ENCODE peak calls at places on chromosome 4, in nine cellular contexts. N is NT2/D1; E is left ventricle myocardium inferior; X is CD4-positive, alpha-beta memory T cell; H is tibial artery; C is fibroblast of lung; L is Caco-2; P is GM23248; S is SK-N-SH. A is an unnamed sample. For H3K4me1, the result is how much of the 10 kb centered on the place peaks cover.

GRCh38 chr4:108058685-108059440 is 69.2 kb downstream of the HADH start:
- DNase-seq in N (no peak), E (no peak), X (no peak), H (no peak), C (peak), L (peak), P (peak), S (no peak), A (no peak)

GRCh38 chr4:39976945-39977488 is 694 bp downstream of the PDS5A start:
- DNase-seq in N (no peak), E (no peak), X (peak), H (peak), C (peak), L (no peak), P (peak), S (no peak), A (peak)

GRCh38 chr4:146095091-146095690 is 80.3 kb upstream of the LSM6 start:
- DNase-seq in N (peak), E (no peak), X (no peak), H (peak), C (peak), L (no peak), P (peak), S (peak), A (no peak)

GRCh38 chr4:142901166-142901662 is 55.1 kb upstream of the INPP4B start:
- DNase-seq in N (no peak), E (no peak), X (no peak), H (no peak), C (peak), L (no peak), P (peak), S (no peak), A (no peak)

GRCh38 chr4:16752150-16752549 is 146.3 kb downstream of the LDB2 start:
- DNase-seq in N (no peak), E (no peak), X (no peak), H (no peak), C (peak), L (no peak), P (peak), S (no peak), A (no peak)

GRCh38 chr4:121977251-121978168 is 25.6 kb upstream of the TRPC3 start:
- DNase-seq in N (no peak), E (no peak), X (no peak), H (no peak), C (peak), L (peak), P (no peak), S (no peak), A (no peak)

GRCh38 chr4:41882622-41883347 is 52.4 kb upstream of the TMEM33 start:
- DNase-seq in N (no peak), E (no peak), X (no peak), H (no peak), C (peak), L (no peak), P (peak), S (peak), A (peak)

GRCh38 chr4:165152527-165152926 is 39.9 kb upstream of the TMEM192 start:
- DNase-seq in N (no peak), E (no peak), X (no peak), H (no peak), C (peak), L (no peak), P (peak), S (no peak), A (no peak)

GRCh38 chr4:102387552-102388150 is 42.4 kb upstream of the SLC39A8 start:
- DNase-seq in N (no peak), E (no peak), X (no peak), H (no peak), C (no peak), L (no peak), P (peak), S (no peak), A (no peak)

GRCh38 chr4:145842224-145842887 is 96.3 kb downstream of the ZNF827 start:
- DNase-seq in N (no peak), E (no peak), X (no peak), H (no peak), C (no peak), L (no peak), P (no peak), S (no peak), A (no peak)

GRCh38 chr4:32778938-32779337 is 2058.8 kb downstream of the PCDH7 start:
- DNase-seq in N (no peak), E (no peak), X (no peak), H (no peak), C (no peak), L (no peak), P (no peak), S (no peak), A (no peak)

GRCh38 chr4:126238010-126238409 is 923.3 kb downstream of the FAT4 start:
- DNase-seq in N (no peak), E (no peak), X (no peak), H (no peak), C (no peak), L (no peak), P (no peak), S (no peak), A (no peak)

GRCh38 chr4:45453258-45453841 is 670.5 kb downstream of the GABRG1 start:
- DNase-seq in N (peak), E (no peak), X (no peak), H (no peak), C (peak), L (no peak), P (peak), S (peak), A (no peak)

GRCh38 chr4:74590476-74590875 is 145.5 kb downstream of the AREG start:
- DNase-seq in N (no peak), E (no peak), X (no peak), H (no peak), C (no peak), L (no peak), P (peak), S (no peak), A (no peak)

GRCh38 chr4:176547005-176547404 is 227.2 kb downstream of the SPCS3 start:
- DNase-seq in N (no peak), E (no peak), X (no peak), H (no peak), C (peak), L (no peak), P (peak), S (no peak), A (no peak)

GRCh38 chr4:147768113-147768512 is 36.2 kb downstream of the ARHGAP10 start:
- DNase-seq in N (no peak), E (no peak), X (no peak), H (no peak), C (peak), L (peak), P (peak), S (no peak), A (no peak)

GRCh38 chr4:25860586-25861421 is 2.0 kb downstream of the SEL1L3 start:
- DNase-seq in N (no peak), E (no peak), X (no peak), H (no peak), C (peak), L (no peak), P (peak), S (no peak), A (no peak)

GRCh38 chr4:140096921-140097320 is 57.1 kb downstream of the MAML3 start:
- DNase-seq in N (no peak), E (no peak), X (no peak), H (no peak), C (peak), L (no peak), P (no peak), S (no peak), A (no peak)
- H3K4me3 ChIP-seq in N (no peak), E (peak), X (no peak), H (peak), C (no peak), L (no peak), P (no peak), S (no peak), A (peak)

GRCh38 chr4:101339332-101339731 is 8.0 kb downstream of the PPP3CA start:
- DNase-seq in N (no peak), E (no peak), X (no peak), H (no peak), C (no peak), L (no peak), P (no peak), S (no peak), A (no peak)
- H3K4me1 ChIP-seq in N (under half), E (under half), X (half or more), H (under half), C (under half), L (under half), P (under half), S (under half), A (under half)

DNA sequence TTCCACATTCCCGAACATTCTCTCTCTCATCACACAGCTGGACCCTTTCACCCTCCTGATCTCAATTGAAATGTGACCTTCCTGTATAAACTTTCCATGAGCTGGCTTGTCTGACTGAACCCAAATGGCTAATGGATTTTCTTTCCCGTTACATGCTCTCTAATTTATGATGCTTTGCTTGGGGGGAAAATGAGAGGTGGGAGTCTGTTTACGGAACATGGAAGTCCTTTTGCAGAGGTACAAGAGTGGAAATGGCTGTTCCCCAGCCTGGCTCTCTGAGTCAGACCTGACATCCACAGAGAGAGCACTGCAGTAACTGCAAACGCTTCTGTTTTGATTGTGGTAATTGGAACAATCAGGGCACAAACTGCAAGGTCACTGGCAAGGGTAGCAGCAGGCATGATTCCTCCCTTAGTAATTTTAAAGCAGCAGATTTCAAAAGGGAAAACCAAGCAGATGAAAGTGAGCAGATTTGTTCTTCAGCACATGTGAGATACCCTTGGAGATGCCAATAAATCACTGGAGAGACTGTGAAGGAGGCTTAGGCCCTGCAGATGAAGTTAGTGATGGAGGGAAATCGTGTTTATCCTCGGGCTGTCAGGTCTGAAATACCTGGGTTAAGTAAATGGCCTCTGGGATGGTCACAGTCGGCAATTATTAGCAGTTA is 83.9 kb downstream of the SNCA start:
- DNase-seq in N (no peak), E (no peak), X (no peak), H (no peak), C (peak), L (peak), P (peak), S (peak), A (no peak)
- H3K4me3 ChIP-seq in N (no peak), E (no peak), X (no peak), H (no peak), C (no peak), L (no peak), P (peak), S (peak), A (no peak)

GRCh38 chr4:168334053-168334452 is 15.5 kb upstream of the DDX60 start:
- DNase-seq in N (no peak), E (no peak), X (no peak), H (no peak), C (no peak), L (no peak), P (no peak), S (no peak), A (no peak)

GRCh38 chr4:168337550-168337940 is 19.0 kb upstream of the DDX60 start:
- DNase-seq in N (no peak), E (no peak), X (no peak), H (no peak), C (no peak), L (no peak), P (no peak), S (no peak), A (no peak)

GRCh38 chr4:168335621-168336020 is 17.1 kb upstream of the DDX60 start:
- DNase-seq in N (no peak), E (no peak), X (no peak), H (no peak), C (peak), L (no peak), P (no peak), S (no peak), A (peak)

GRCh38 chr4:168336837-168337549 is 18.4 kb upstream of the DDX60 start:
- DNase-seq in N (no peak), E (no peak), X (no peak), H (no peak), C (no peak), L (no peak), P (no peak), S (no peak), A (no peak)
- H3K4me1 ChIP-seq in N (under half), E (under half), X (under half), H (under half), C (under half), L (under half), P (under half), S (under half), A (under half)

DNA sequence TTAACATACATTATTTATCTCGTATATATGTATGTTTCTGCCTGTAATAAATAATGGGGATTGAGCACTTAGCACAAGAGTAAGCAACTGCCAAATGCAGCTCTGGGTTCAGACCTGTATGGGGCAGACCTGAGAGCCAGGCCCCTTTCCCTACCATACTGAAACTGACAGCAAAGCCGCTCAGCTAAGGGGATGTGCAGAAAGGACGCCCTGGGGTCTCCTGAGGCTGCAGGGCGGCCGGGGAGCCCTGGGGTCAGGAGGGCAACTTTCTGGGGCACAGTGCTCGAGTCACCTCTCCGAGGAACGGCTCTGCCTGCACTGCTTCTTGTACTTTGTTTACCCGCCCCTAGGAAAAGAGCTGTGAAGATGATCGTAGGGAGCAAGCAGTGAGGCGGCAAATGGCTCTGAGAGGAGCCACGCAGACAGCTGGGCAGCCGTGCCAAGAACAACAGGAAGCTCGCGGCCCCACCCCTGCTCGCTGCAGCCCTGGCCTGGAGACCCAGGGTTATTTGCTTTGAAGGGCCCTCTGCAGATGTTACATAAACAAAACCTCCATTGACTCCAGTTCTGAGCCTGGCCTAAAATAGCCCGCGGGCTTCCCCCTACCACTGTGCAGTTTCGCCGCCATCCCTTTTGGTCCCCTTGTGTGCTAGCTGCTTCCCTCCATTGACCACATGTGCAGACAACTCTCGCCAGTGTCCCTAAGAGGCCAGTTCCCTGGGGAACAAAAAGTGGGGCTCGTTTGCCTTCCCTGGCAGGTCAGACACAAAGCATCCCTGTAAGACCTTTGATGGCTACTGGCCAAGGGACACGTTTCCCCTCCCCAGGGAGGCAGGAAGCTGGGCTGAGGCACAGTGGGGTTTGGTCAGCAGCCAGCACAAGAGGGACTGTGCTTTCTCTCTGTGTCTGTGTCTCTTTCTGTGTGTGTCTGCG is 111.3 kb upstream of the LNX1 start:
- DNase-seq in N (no peak), E (peak), X (no peak), H (peak), C (peak), L (no peak), P (peak), S (peak), A (peak)
- H3K4me3 ChIP-seq in N (peak), E (peak), X (no peak), H (peak), C (no peak), L (no peak), P (peak), S (peak), A (peak)

GRCh38 chr4:65340382-65341109 is 329.7 kb downstream of the EPHA5 start:
- DNase-seq in N (no peak), E (no peak), X (peak), H (no peak), C (no peak), L (no peak), P (no peak), S (no peak), A (no peak)

GRCh38 chr4:65337371-65337770 is 332.9 kb downstream of the EPHA5 start:
- DNase-seq in N (no peak), E (no peak), X (no peak), H (no peak), C (no peak), L (no peak), P (no peak), S (no peak), A (no peak)

GRCh38 chr4:65341557-65341956 is 328.7 kb downstream of the EPHA5 start:
- DNase-seq in N (no peak), E (no peak), X (no peak), H (no peak), C (no peak), L (no peak), P (no peak), S (no peak), A (no peak)

GRCh38 chr4:65344278-65344825 is 325.9 kb downstream of the EPHA5 start:
- DNase-seq in N (no peak), E (no peak), X (no peak), H (no peak), C (no peak), L (no peak), P (no peak), S (no peak), A (no peak)

GRCh38 chr4:65343342-65343741 is 326.9 kb downstream of the EPHA5 start:
- DNase-seq in N (no peak), E (no peak), X (no peak), H (no peak), C (no peak), L (no peak), P (no peak), S (no peak), A (no peak)
- H3K4me1 ChIP-seq in N (under half), E (under half), X (under half), H (under half), C (under half), L (under half), P (under half), S (under half), A (under half)

DNA sequence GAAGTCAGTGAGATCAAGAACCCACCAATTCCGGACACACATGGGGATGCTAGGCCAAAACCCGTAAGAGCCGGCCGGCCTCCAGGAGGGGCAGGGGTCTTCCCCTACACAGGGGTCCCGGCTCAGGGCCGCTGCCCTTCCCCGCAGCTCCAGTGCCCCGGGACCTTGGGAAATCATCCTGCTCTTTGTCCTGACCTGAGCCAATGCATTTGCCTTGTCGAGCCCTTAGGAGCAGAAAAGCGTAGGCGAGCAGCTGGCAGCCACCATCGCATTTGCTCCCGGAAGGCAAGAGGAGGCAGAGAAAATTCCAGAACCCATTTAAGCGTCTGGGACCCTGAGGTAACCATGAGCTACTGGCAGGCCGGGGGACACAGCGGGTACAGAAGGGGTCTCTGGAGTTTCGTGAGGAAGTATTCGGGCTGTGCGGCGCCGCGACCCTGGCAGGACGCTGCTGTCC is 7.4 kb upstream of the TNIP2 start:
- DNase-seq in N (no peak), E (no peak), X (no peak), H (no peak), C (no peak), L (no peak), P (peak), S (peak), A (no peak)
- H3K4me3 ChIP-seq in N (no peak), E (peak), X (peak), H (peak), C (peak), L (no peak), P (peak), S (no peak), A (peak)

DNA sequence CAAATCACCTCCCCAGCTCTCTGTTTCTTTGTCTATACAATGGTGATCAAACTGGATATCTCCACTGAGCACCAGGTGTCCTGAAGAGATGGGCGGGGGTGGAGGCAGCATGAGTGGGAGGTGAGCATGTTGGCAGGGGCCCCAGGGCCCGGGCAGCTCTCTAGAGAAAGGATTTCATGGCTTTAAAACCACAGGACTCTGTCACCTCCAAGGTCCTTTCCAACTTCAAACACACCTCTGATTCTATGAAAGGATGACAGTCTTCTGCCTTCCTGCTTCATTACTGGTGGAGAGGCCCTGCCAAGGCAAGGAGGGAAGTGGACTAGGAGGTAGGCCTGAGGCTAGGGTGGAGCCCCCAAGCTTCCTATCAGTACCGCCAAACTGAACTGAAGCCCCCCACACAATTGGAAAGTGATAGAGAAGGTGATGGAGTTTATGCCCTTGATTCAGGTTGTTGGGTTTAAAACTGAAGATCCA is 38.6 kb downstream of the TRIM2 start:
- DNase-seq in N (no peak), E (no peak), X (no peak), H (no peak), C (no peak), L (no peak), P (no peak), S (no peak), A (no peak)
- H3K4me1 ChIP-seq in N (under half), E (under half), X (under half), H (under half), C (under half), L (under half), P (under half), S (under half), A (under half)

GRCh38 chr4:57110635-57111546 is 706 bp upstream of the IGFBP7 start:
- DNase-seq in N (peak), E (peak), X (no peak), H (peak), C (peak), L (no peak), P (peak), S (peak), A (peak)

GRCh38 chr4:57113870-57114269 is 3.7 kb upstream of the IGFBP7 start:
- DNase-seq in N (no peak), E (no peak), X (no peak), H (no peak), C (no peak), L (no peak), P (no peak), S (no peak), A (no peak)

GRCh38 chr4:57104706-57105560 is 5.3 kb downstream of the IGFBP7 start:
- DNase-seq in N (no peak), E (no peak), X (no peak), H (no peak), C (no peak), L (no peak), P (peak), S (no peak), A (no peak)

GRCh38 chr4:57109847-57110634 is at the start of gene IGFBP7:
- DNase-seq in N (no peak), E (peak), X (no peak), H (peak), C (no peak), L (peak), P (peak), S (peak), A (peak)

DNA sequence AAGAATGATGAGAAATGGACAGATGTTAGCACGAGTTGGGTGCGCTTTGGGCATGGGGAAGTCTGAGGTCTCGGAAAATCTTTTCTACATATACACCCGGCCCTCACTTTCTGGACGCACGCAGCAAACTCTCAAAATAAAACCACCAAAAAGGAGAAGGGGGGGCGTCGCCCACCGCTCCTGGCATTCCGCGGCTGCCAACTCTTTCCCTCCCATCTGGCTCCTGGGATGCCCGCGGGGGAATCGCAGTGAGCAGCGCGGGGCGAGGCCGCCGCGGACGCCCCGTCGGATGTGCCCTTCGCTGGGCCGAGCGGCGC is 697 bp downstream of the IGFBP7 start:
- DNase-seq in N (no peak), E (no peak), X (no peak), H (no peak), C (no peak), L (no peak), P (peak), S (no peak), A (no peak)
- H3K4me3 ChIP-seq in N (peak), E (peak), X (no peak), H (peak), C (peak), L (peak), P (peak), S (no peak), A (peak)